ENCODE peak calls at places on chromosomes 3 and 15, in eight cellular contexts. L, M, H, J, D, U, C and O are unnamed samples. For H3K4me1, the result is how much of the 10 kb centered on the place peaks cover.

GRCh38 chr15:84099181-84099580 is 136.4 kb upstream of the GOLGA6L4 start:
- DNase-seq in D (peak), U (peak), C (no peak), M (no peak), J (peak), L (peak), H (no peak), O (peak)

GRCh38 chr3:79005084-79005483 is 762.7 kb downstream of the ROBO1 start:
- DNase-seq in H (no peak), J (no peak), C (no peak), M (no peak), D (no peak), U (no peak), L (no peak), O (no peak)

GRCh38 chr3:137770821-137771399 is 6.8 kb downstream of the SOX14 start:
- DNase-seq in M (no peak), D (no peak), J (no peak), C (no peak), L (no peak), U (no peak), H (no peak), O (no peak)

GRCh38 chr3:107988464-107989156 is 102.2 kb downstream of the CD47 start:
- DNase-seq in C (peak), M (no peak), D (peak), L (peak), H (peak), U (peak), J (peak), O (peak)

GRCh38 chr15:60442763-60443162 is 36.2 kb downstream of the ICE2 start:
- DNase-seq in J (no peak), L (no peak), H (no peak), C (no peak), M (no peak), D (no peak), U (no peak), O (no peak)

GRCh38 chr3:84666468-84666867 is 292.3 kb upstream of the CADM2 start:
- DNase-seq in H (no peak), L (no peak), D (no peak), M (no peak), U (no peak), J (no peak), C (no peak), O (no peak)

GRCh38 chr15:81008312-81008711 is 7.6 kb downstream of the TLNRD1 start:
- DNase-seq in L (no peak), C (no peak), D (no peak), H (no peak), U (no peak), M (no peak), J (no peak), O (no peak)

GRCh38 chr3:94735354-94735753 is 672.5 kb downstream of the NSUN3 start:
- DNase-seq in H (no peak), J (no peak), U (no peak), L (no peak), C (no peak), D (no peak), M (no peak), O (no peak)

GRCh38 chr3:126850370-126851085 is 132.4 kb upstream of the PLXNA1 start:
- DNase-seq in M (peak), L (peak), J (no peak), U (no peak), C (no peak), D (peak), H (no peak), O (no peak)

GRCh38 chr3:136546718-136547117 is 205.5 kb downstream of the STAG1 start:
- DNase-seq in J (no peak), C (no peak), U (no peak), D (no peak), M (no peak), H (no peak), L (no peak), O (no peak)

GRCh38 chr3:98012974-98013373 is 22.1 kb downstream of the GABRR3 start:
- DNase-seq in L (no peak), H (no peak), M (no peak), D (no peak), J (no peak), U (no peak), C (no peak), O (no peak)

GRCh38 chr15:89818287-89818686 is 3.6 kb upstream of the ANPEP start:
- DNase-seq in L (no peak), J (no peak), U (no peak), D (no peak), C (no peak), H (no peak), M (no peak), O (no peak)

GRCh38 chr15:49042165-49042564 is 4.1 kb downstream of the SECISBP2L start:
- DNase-seq in C (no peak), M (no peak), H (no peak), U (no peak), L (no peak), D (no peak), J (no peak), O (no peak)

GRCh38 chr3:141302364-141303141 is 65.8 kb upstream of the ZBTB38 start:
- DNase-seq in H (no peak), J (no peak), D (no peak), M (no peak), L (no peak), U (no peak), C (no peak), O (no peak)

GRCh38 chr3:59517448-59517847 is 467.6 kb upstream of the CFAP20DC start:
- DNase-seq in U (no peak), H (no peak), L (no peak), D (no peak), C (no peak), M (no peak), J (no peak), O (no peak)

GRCh38 chr15:40878785-40879184 is 4.8 kb upstream of the RHOV start:
- DNase-seq in L (no peak), H (no peak), C (no peak), D (no peak), J (no peak), U (no peak), M (no peak), O (no peak)

GRCh38 chr3:191085091-191085490 is 114.0 kb upstream of the OSTN start:
- DNase-seq in J (no peak), L (no peak), U (no peak), D (no peak), C (no peak), H (no peak), M (no peak), O (no peak)

GRCh38 chr15:98914626-98915025 is 93.0 kb downstream of the PGPEP1L start:
- DNase-seq in C (no peak), J (no peak), H (no peak), U (no peak), M (peak), D (no peak), L (no peak), O (no peak)

GRCh38 chr3:183500349-183500748 is 55.2 kb downstream of the KLHL6 start:
- DNase-seq in H (no peak), M (no peak), D (no peak), U (no peak), J (no peak), L (no peak), C (no peak), O (no peak)

GRCh38 chr15:75200765-75201608 is 695 bp upstream of the C15orf39 start:
- DNase-seq in H (peak), J (no peak), M (peak), D (peak), L (peak), U (peak), C (peak), O (peak)

GRCh38 chr15:50148362-50148963 is 29.4 kb upstream of the ATP8B4 start:
- DNase-seq in D (no peak), L (no peak), M (no peak), U (peak), C (no peak), J (no peak), H (no peak), O (no peak)

GRCh38 chr3:110813541-110813940 is 258.1 kb upstream of the NECTIN3 start:
- DNase-seq in C (no peak), J (no peak), M (no peak), U (no peak), L (no peak), H (no peak), D (no peak), O (no peak)

GRCh38 chr3:152458023-152458724 is 189.4 kb downstream of the MBNL1 start:
- DNase-seq in D (no peak), H (no peak), J (no peak), M (no peak), U (no peak), C (no peak), L (no peak), O (no peak)

GRCh38 chr3:14861451-14862302 is 42.9 kb downstream of the FGD5 start:
- DNase-seq in U (no peak), M (no peak), D (no peak), H (no peak), C (peak), J (no peak), L (no peak), O (no peak)

GRCh38 chr15:84915011-84915958 is 30.8 kb downstream of the SLC28A1 start:
- DNase-seq in C (peak), D (peak), M (peak), H (peak), L (peak), U (peak), J (peak), O (peak)

GRCh38 chr15:101454365-101454764 is 35.1 kb downstream of the PCSK6 start:
- DNase-seq in M (no peak), D (no peak), H (no peak), U (no peak), C (no peak), J (no peak), L (no peak), O (no peak)

GRCh38 chr3:90092994-90093393 is 985.6 kb downstream of the EPHA3 start:
- DNase-seq in D (no peak), U (peak), M (no peak), J (no peak), C (no peak), H (no peak), L (no peak), O (no peak)

GRCh38 chr3:148938931-148939330 is 52.4 kb upstream of the GYG1 start:
- DNase-seq in J (no peak), H (no peak), L (no peak), U (no peak), M (no peak), C (no peak), D (no peak), O (no peak)

GRCh38 chr15:72749700-72750099 is 33.9 kb downstream of the ADPGK start:
- DNase-seq in U (no peak), M (no peak), C (no peak), D (no peak), H (no peak), J (no peak), L (no peak), O (no peak)

GRCh38 chr15:90936823-90937222 is 1.7 kb downstream of the UNC45A start:
- DNase-seq in D (no peak), C (no peak), M (no peak), H (no peak), L (no peak), J (no peak), U (no peak), O (no peak)

DNA sequence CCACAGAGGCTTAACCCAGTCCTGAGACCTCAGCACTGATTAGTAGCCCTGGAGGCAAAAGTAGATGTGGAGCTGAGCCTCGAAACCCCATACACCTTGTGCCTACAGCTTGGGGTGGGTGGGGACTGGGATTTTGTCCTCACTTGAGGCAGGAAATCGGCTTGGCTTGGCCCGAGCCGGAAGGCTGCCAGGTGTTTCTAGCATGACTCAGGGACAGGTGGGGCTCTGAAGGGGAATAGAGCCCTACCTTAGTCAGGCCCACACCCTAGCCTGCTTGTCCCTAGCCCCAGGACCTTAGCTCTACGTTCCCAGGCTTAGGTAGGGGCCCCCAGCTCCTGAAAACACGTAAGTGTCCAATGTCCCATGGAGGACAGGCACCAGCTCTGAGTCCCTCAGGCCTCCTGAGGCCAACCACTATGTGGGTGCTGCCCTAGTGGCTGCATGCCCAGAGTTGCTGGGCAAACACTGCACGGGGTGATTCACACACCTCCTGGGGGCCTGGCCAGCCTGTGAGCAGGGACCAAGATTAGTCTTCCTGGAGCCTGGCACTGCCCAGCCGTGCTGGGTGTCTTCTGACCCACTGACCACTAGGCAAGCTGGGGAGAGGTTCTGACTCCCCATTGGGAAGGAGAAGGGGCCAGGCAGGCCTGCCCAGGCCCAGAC is 3.1 kb downstream of the MST1R start:
- DNase-seq in J (no peak), M (no peak), H (no peak), U (peak), C (peak), L (peak), D (peak), O (peak)
- H3K4me1 ChIP-seq in J (under half), M (under half), H (under half), U (under half), C (under half), L (half or more), D (under half), O (under half)

GRCh38 chr3:13812039-13812438 is 67.8 kb downstream of the WNT7A start:
- DNase-seq in C (no peak), D (no peak), U (no peak), J (no peak), L (no peak), H (no peak), M (no peak), O (no peak)

GRCh38 chr3:13811614-13812013 is 68.3 kb downstream of the WNT7A start:
- DNase-seq in J (no peak), M (no peak), D (no peak), H (no peak), U (no peak), L (no peak), C (no peak), O (no peak)

GRCh38 chr3:13818919-13819318 is 61.0 kb downstream of the WNT7A start:
- DNase-seq in M (no peak), J (no peak), L (peak), H (no peak), U (no peak), D (no peak), C (no peak), O (no peak)

GRCh38 chr3:13821156-13821555 is 58.7 kb downstream of the WNT7A start:
- DNase-seq in H (no peak), U (no peak), J (no peak), C (no peak), L (no peak), M (no peak), D (no peak), O (no peak)

GRCh38 chr3:13815088-13815683 is 64.7 kb downstream of the WNT7A start:
- DNase-seq in H (no peak), J (no peak), L (no peak), U (no peak), C (no peak), D (no peak), M (no peak), O (no peak)
- H3K4me3 ChIP-seq in H (no peak), J (no peak), L (no peak), U (no peak), C (no peak), D (no peak), M (no peak), O (no peak)

GRCh38 chr15:77009176-77009575 is 14.2 kb downstream of the PSTPIP1 start:
- DNase-seq in U (no peak), C (no peak), H (no peak), L (no peak), J (no peak), D (no peak), M (no peak), O (peak)

GRCh38 chr15:77012117-77012712 is 17.3 kb downstream of the PSTPIP1 start:
- DNase-seq in D (no peak), U (no peak), L (no peak), M (no peak), C (no peak), J (no peak), H (no peak), O (no peak)

GRCh38 chr15:77009646-77010311 is 14.9 kb downstream of the PSTPIP1 start:
- DNase-seq in H (no peak), C (no peak), L (no peak), D (no peak), U (no peak), J (no peak), M (no peak), O (no peak)

GRCh38 chr15:77010842-77011241 is 15.9 kb downstream of the PSTPIP1 start:
- DNase-seq in M (no peak), J (no peak), L (no peak), C (no peak), H (no peak), D (no peak), U (no peak), O (no peak)

DNA sequence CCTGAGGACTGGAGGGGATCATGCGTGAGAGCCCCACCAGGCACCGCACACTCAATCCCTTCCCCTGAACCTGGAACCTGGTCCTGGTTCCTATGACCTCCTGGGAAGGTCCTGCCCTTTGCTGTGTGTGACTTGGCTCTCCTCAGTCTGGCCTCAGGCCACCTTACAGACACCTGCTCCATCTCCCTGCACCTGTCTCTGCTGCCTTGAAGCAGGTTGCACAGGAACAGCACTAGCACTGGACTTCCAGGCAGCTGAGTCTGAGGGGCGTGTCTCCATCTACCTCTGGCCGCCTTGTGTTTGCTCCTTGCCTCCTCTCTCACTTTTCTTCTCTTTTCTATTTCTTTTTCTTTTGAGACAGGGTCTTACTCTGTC is 15.4 kb downstream of the PSTPIP1 start:
- DNase-seq in H (no peak), C (no peak), L (no peak), M (no peak), D (no peak), J (no peak), U (no peak), O (no peak)
- H3K4me1 ChIP-seq in H (half or more), C (under half), L (under half), M (under half), D (under half), J (under half), U (under half), O (under half)

DNA sequence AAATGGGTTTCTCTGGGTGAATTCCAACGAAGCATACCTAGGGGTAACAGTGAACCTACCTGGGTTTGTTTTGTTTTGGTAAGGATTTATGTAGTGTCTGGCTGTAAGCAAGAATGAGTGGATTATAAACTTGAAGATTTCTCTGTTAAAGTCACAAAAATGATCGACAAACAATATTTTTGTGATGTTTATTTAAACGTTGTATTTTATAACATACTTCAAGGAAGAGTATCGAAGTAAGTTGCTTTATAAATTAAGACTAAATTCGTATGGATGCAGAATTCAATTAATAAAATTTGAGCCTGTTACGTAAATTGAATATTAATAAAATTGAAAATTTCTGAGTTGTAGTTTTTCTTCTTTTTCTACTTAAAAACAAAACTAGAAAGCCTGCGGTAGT is 982 bp upstream of the ZDHHC23 start:
- DNase-seq in U (no peak), C (no peak), H (no peak), L (no peak), D (no peak), J (no peak), M (no peak), O (no peak)
- H3K4me3 ChIP-seq in U (no peak), C (peak), H (no peak), L (peak), D (peak), J (peak), M (no peak), O (peak)

GRCh38 chr15:67072951-67073350 is 7.5 kb downstream of the SMAD3 start:
- DNase-seq in D (no peak), H (no peak), U (no peak), J (no peak), L (no peak), M (no peak), C (no peak), O (no peak)

GRCh38 chr15:67072442-67072841 is 7.0 kb downstream of the SMAD3 start:
- DNase-seq in C (no peak), J (no peak), H (no peak), L (no peak), D (no peak), M (no peak), U (no peak), O (no peak)

GRCh38 chr15:67077641-67078215 is 12.3 kb downstream of the SMAD3 start:
- DNase-seq in U (peak), D (no peak), J (no peak), H (no peak), C (no peak), M (no peak), L (no peak), O (no peak)

GRCh38 chr15:67076147-67076843 is 10.9 kb downstream of the SMAD3 start:
- DNase-seq in U (no peak), C (peak), J (no peak), H (no peak), D (no peak), L (no peak), M (no peak), O (no peak)

GRCh38 chr15:67074886-67075229 is 9.5 kb downstream of the SMAD3 start:
- DNase-seq in M (no peak), L (no peak), U (no peak), C (no peak), J (no peak), H (no peak), D (no peak), O (no peak)
- H3K4me1 ChIP-seq in M (under half), L (half or more), U (half or more), C (half or more), J (half or more), H (under half), D (half or more), O (under half)

GRCh38 chr15:78077860-78078187 is 313 bp upstream of the TBC1D2B start:
- DNase-seq in H (no peak), U (no peak), L (no peak), M (no peak), J (no peak), C (no peak), D (no peak), O (no peak)

GRCh38 chr15:78076231-78077052 is 1.1 kb downstream of the TBC1D2B start:
- DNase-seq in D (no peak), U (no peak), L (no peak), J (no peak), H (no peak), M (peak), C (no peak), O (peak)

GRCh38 chr15:78073026-78073425 is 4.5 kb downstream of the TBC1D2B start:
- DNase-seq in H (no peak), J (no peak), L (no peak), U (no peak), C (no peak), D (no peak), M (no peak), O (no peak)

GRCh38 chr15:78077053-78077859 is at the start of gene TBC1D2B:
- DNase-seq in H (peak), C (peak), U (peak), J (no peak), M (peak), D (no peak), L (peak), O (peak)

GRCh38 chr15:78075490-78076230 is 1.9 kb downstream of the TBC1D2B start:
- DNase-seq in J (peak), L (no peak), H (no peak), M (peak), D (no peak), C (peak), U (peak), O (no peak)
- H3K4me3 ChIP-seq in J (peak), L (peak), H (peak), M (peak), D (peak), C (peak), U (peak), O (peak)

DNA sequence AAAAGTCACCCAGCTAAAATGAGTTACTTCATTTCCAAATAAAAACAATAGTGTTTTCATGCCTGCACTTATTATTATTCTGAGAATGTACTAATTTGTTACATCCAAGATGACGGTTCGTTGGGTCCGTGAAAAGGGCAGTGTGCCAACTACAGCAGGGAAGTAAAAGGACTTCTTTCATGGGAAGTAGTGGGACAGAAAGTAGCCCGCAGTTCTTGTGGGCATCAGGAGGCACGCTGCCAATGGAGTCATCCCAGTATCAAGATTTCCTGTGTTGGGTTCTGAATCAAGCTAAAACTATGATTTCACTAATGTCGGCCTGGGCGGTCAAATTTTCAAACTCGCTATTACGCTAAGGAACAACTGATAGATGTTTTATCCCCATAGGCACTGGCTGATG is 254.5 kb upstream of the SOX2 start:
- DNase-seq in L (no peak), D (no peak), H (no peak), U (no peak), C (no peak), M (peak), J (no peak), O (no peak)
- H3K4me1 ChIP-seq in L (under half), D (under half), H (under half), U (under half), C (under half), M (under half), J (under half), O (under half)